ENCODE peak calls at places on chromosomes 7 and 10, in eight cellular contexts. M is Peyer's patch, Z is bronchial epithelial cell, A is transverse colon, F is lower leg skin, J is A549, D is AG09309, V is B cell. E is an unnamed sample.

GRCh38 chr10:132155723-132156381 is 30.9 kb upstream of the DPYSL4 start:
- DNase-seq in V (no peak), Z (no peak), M (no peak), D (no peak), J (no peak), F (no peak), A (no peak), E (no peak)

GRCh38 chr7:50334341-50334994 is 30.0 kb downstream of the IKZF1 start:
- DNase-seq in J (no peak), D (no peak), Z (no peak), V (no peak), M (no peak), A (no peak), F (no peak), E (no peak)

GRCh38 chr7:153835104-153835503 is 217.1 kb upstream of the DPP6 start:
- DNase-seq in D (no peak), M (no peak), V (no peak), Z (peak), J (no peak), A (no peak), F (no peak), E (no peak)

GRCh38 chr10:52539463-52539862 is 225.4 kb downstream of the DKK1 start:
- DNase-seq in J (peak), F (no peak), D (no peak), M (no peak), Z (peak), A (no peak), V (no peak), E (no peak)

GRCh38 chr7:139588632-139589031 is 65.1 kb downstream of the CLEC2L start:
- DNase-seq in A (no peak), F (peak), D (no peak), M (no peak), V (no peak), J (no peak), Z (no peak), E (no peak)

GRCh38 chr7:1247527-1248041 is 14.9 kb downstream of the UNCX start:
- DNase-seq in A (no peak), F (no peak), V (no peak), D (no peak), J (no peak), M (no peak), Z (no peak), E (no peak)

GRCh38 chr7:138001529-138002095 is at the start of gene CREB3L2:
- DNase-seq in J (peak), V (peak), M (peak), A (peak), F (peak), Z (peak), D (no peak), E (no peak)

GRCh38 chr10:112653851-112654250 is 206.8 kb downstream of the VTI1A start:
- DNase-seq in D (no peak), Z (no peak), J (no peak), V (no peak), A (no peak), F (no peak), M (no peak), E (no peak)

GRCh38 chr10:87519582-87519981 is 14.9 kb downstream of the MINPP1 start:
- DNase-seq in J (no peak), F (no peak), Z (no peak), M (no peak), V (no peak), D (no peak), A (no peak), E (peak)

GRCh38 chr7:7851381-7851780 is 117.2 kb upstream of the GLCCI1 start:
- DNase-seq in D (no peak), V (no peak), Z (peak), J (no peak), A (no peak), M (no peak), F (no peak), E (no peak)

GRCh38 chr10:7560519-7560918 is 106.2 kb downstream of the ITIH5 start:
- DNase-seq in A (no peak), Z (no peak), M (no peak), D (no peak), V (no peak), F (no peak), J (no peak), E (no peak)

GRCh38 chr7:132461043-132461592 is 115.2 kb downstream of the PLXNA4 start:
- DNase-seq in F (no peak), J (no peak), D (no peak), Z (no peak), A (no peak), V (no peak), M (no peak), E (no peak)

GRCh38 chr7:20280475-20281351 is 50.0 kb upstream of the ITGB8 start:
- DNase-seq in Z (peak), D (peak), F (no peak), A (no peak), J (no peak), V (no peak), M (no peak), E (no peak)

GRCh38 chr7:2605608-2606538 is 25.9 kb upstream of the TTYH3 start:
- DNase-seq in Z (no peak), M (no peak), V (no peak), A (no peak), F (no peak), D (no peak), J (no peak), E (no peak)

GRCh38 chr10:75746356-75746755 is 314.9 kb downstream of the LRMDA start:
- DNase-seq in F (no peak), J (no peak), V (no peak), M (no peak), Z (no peak), A (no peak), D (no peak), E (no peak)

GRCh38 chr10:97686301-97686961 is 610 bp downstream of the AVPI1 start:
- DNase-seq in F (peak), A (no peak), D (no peak), Z (peak), M (no peak), V (no peak), J (peak), E (no peak)

GRCh38 chr7:141527076-141527475 is 24.1 kb upstream of the AGK start:
- DNase-seq in Z (no peak), J (peak), D (no peak), A (no peak), F (no peak), M (no peak), V (no peak), E (no peak)

GRCh38 chr10:29612657-29613056 is 22.1 kb downstream of the SVIL start:
- DNase-seq in D (no peak), A (no peak), F (no peak), Z (no peak), V (no peak), J (no peak), M (no peak), E (no peak)
- TF ChIP-seq CTCF in D (no peak), A (no peak), F (no peak), Z (no peak), V (no peak), J (no peak), M (no peak), E (no peak)

GRCh38 chr7:48083114-48083830 is 5.8 kb upstream of the UPP1 start:
- DNase-seq in F (no peak), D (no peak), J (no peak), A (peak), V (no peak), M (no peak), Z (peak), E (no peak)

GRCh38 chr7:48074231-48074654 is 14.8 kb upstream of the UPP1 start:
- DNase-seq in J (no peak), D (no peak), A (no peak), Z (no peak), F (no peak), M (no peak), V (no peak), E (no peak)

GRCh38 chr7:48078470-48078869 is 10.6 kb upstream of the UPP1 start:
- DNase-seq in M (no peak), A (peak), V (no peak), F (no peak), D (no peak), Z (peak), J (no peak), E (no peak)

DNA sequence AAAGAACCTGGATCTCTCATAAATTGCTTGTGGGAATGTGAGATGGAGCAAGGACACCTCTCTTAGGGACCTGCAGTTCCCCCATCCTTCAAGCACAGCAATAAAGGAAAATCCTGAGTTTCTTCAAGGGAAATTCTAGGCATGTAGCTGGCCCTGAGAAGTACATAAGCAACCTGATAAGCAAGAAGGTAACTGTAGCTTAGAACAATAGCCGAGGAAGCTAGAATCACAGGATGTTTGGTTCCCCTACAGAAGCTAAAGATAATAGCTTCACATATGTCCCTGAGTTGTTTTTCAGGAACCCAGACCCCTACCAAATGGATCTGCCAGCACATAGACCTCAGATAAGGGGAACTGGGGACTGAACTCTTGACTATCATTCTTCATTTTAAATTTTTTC is 11.6 kb upstream of the UPP1 start:
- DNase-seq in J (no peak), D (no peak), V (no peak), M (no peak), A (no peak), Z (no peak), F (no peak), E (no peak)
- TF ChIP-seq CTCF in J (no peak), D (no peak), V (no peak), M (no peak), A (no peak), Z (no peak), F (no peak), E (no peak)

DNA sequence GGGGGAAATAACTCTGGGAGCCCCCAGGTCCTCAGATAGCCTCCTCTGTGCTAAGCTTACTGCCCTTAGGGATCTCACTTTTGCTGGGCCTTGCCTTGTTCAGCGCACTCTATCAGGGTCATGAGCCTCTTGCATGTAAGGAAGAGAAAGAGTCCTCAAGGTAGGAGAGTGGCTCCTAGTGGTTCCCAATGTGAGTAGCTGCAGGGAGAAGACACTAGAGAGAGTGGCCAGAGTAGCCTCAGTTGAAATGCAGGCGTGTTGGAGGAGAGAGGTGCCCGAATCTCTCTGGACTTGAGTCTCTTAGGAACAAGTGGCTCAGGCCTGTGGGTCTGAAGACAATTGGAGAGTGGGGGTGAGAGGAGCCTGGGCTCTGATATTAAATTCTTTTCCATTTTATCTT is 94.3 kb upstream of the SORCS3 start:
- DNase-seq in V (no peak), D (no peak), M (no peak), J (peak), F (no peak), A (no peak), Z (no peak), E (no peak)
- TF ChIP-seq CTCF in V (no peak), D (no peak), M (no peak), J (no peak), F (no peak), A (no peak), Z (no peak), E (no peak)

DNA sequence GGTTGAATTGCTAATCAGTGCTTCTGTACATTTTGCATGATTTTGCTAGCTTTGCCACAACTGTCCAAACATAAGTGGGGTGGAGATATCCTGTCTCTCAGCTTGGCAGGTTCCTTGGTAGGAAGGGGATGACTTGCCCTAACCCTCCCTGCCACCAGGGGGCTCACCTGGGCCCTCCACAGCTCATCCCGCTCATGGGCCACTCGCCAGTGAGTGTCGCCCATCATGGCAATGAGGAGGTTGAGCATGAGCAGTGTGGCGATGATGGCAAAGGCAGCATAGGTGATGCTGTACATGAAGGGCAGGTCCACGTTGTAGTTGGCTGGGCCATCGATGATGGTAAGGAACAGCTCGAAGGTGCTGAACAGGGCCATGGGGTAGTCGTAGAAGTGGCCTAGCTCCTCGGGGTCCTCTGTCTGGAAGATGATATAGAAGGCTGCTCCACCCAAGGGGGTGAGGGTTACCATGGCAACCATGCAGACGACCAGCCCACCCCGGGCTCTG is 12.2 kb downstream of the TRPV6 start:
- DNase-seq in M (no peak), F (peak), J (peak), D (no peak), V (peak), A (no peak), Z (no peak), E (peak)
- TF ChIP-seq CTCF in M (no peak), F (no peak), J (no peak), D (peak), V (peak), A (peak), Z (peak), E (peak)

DNA sequence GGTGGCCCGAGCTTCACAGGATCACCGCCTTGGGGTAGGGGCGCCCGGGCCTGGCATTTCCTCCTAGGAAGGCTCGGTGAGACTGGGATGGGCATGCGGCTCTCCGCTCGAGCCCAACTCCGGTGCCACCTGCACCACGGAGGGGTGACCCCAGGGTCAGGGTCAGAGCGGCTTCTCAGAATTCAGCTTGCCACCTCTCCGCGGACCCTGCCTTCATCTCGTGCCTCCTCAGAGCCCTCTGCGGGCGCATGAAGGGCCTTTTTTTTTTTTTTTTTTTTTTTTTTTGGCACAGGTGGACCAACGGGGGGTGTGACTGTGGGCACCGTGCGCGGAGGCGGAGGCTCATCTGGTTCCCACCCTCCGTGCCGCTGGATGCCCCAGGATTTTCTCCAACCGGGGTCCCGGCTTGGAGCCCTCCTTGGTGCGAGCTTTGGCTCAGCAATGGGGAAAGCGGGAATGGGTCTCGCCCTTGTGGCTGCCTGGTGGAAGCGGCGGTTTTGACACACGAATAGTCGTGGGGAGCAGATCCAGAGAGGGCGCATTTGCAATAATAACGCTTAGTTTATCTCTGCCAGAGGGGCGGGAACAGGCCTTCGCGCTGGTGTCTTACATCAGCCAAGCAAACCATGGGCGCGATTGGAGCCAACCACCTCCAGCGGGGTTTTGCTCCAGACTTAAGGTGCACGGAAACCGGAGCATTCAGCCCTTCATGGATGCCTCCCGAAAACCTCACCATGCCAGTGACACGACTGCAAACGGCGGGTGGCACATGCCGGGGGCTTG is 5.0 kb upstream of the TNRC18 start:
- DNase-seq in A (peak), F (peak), Z (peak), J (no peak), D (peak), M (no peak), V (no peak), E (no peak)
- TF ChIP-seq CTCF in A (no peak), F (no peak), Z (peak), J (no peak), D (no peak), M (no peak), V (no peak), E (no peak)

GRCh38 chr7:29146888-29147609 is 712 bp upstream of the CPVL start:
- DNase-seq in A (peak), Z (no peak), V (no peak), D (peak), M (no peak), J (no peak), F (no peak), E (no peak)
- TF ChIP-seq CTCF in A (no peak), Z (no peak), V (no peak), D (no peak), M (no peak), J (no peak), F (no peak), E (no peak)

DNA sequence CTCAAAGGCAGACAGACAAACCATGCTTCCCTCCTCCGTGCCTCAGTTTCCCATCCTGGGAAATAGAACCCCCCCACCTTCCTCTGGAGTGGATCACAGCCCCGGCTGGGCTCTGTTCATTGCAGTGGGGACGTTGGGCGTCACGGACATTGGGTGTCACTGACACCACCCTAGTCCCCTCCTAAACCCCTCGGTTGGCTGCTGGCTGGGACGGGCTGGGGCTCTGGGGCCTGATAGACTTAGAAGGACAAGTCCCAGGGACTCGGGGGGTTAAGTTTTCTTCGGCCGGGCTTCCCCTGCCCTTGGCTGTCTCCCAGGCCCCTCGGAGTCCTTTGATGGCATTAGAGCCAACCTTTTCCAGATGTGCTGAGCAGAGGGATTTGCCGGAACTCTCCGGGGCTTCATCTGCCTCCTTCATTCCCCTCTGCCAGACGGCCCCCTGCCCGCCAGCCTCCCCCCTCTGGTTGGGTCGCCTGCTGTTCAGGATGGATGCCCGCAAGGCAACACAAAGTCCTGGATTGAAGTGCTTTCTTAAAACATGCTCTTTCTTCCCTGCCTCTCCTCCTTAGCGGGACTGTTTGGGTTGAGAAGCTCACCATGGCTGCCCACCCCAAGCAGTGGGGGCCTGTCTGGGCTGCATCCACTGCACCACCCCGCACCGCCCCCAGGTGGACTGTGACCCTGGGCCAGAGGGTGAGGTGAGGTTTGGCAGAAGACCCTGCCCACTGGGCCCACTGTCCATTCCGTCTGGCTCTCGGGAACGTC is 73.0 kb downstream of the COL26A1 start:
- DNase-seq in J (no peak), M (no peak), D (no peak), V (no peak), F (no peak), Z (no peak), A (no peak), E (no peak)
- TF ChIP-seq CTCF in J (no peak), M (no peak), D (no peak), V (no peak), F (no peak), Z (no peak), A (no peak), E (no peak)

DNA sequence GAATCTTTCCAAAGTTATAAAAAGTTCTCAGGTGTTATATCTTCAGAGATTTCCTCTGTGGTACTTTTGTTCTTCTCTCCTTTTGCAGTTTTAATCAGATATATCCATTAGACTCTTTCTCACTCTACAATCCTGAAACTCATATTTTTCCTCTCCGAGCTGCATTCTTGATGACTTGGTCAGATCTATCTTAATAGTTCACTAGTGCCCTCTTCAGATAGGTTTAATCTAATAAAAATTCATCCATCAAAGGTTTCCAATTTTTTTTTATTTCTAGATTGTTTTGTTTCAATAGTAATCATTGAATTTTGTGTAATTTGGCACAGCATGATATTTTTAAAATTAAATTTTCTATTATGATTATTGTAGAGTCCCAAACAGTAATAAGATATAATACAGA is 21.8 kb upstream of the DGKB start:
- DNase-seq in A (no peak), M (no peak), V (no peak), J (no peak), Z (peak), F (no peak), D (no peak), E (no peak)
- TF ChIP-seq CTCF in A (no peak), M (no peak), V (no peak), J (no peak), Z (no peak), F (no peak), D (no peak), E (no peak)

E was measured in GM13977.